ENCODE peak calls at places on chromosomes 6 and 20, in eight cellular contexts. One of them, this sample, is unnamed.

GRCh38 chr6:13531956-13532355 is 42.4 kb upstream of the SIRT5 start:
- DNase-seq in H54: no peak
- DNase-seq in DMS53: no peak
- DNase-seq in H7: no peak
- DNase-seq in cardiac muscle cell: no peak
- DNase-seq in effector memory CD4-positive, alpha-beta T cell: no peak
- DNase-seq in kidney: no peak
- DNase-seq in stimulated activated CD4-positive, alpha-beta T cell treated with anti-CD3 and anti-CD28 coated beads, Interleukin-4, amount 100 ng/mL, for 48 hours: no peak
- DNase-seq in this sample: no peak

GRCh38 chr6:167472876-167473275 is 148.0 kb downstream of the TTLL2 start:
- DNase-seq in H7: no peak
- DNase-seq in effector memory CD4-positive, alpha-beta T cell: no peak
- DNase-seq in H54: no peak
- DNase-seq in cardiac muscle cell: peak
- DNase-seq in stimulated activated CD4-positive, alpha-beta T cell treated with anti-CD3 and anti-CD28 coated beads, Interleukin-4, amount 100 ng/mL, for 48 hours: no peak
- DNase-seq in DMS53: no peak
- DNase-seq in kidney: no peak
- DNase-seq in this sample: no peak

GRCh38 chr20:7790189-7790588 is 150.1 kb downstream of the HAO1 start:
- DNase-seq in kidney: no peak
- DNase-seq in cardiac muscle cell: no peak
- DNase-seq in DMS53: peak
- DNase-seq in stimulated activated CD4-positive, alpha-beta T cell treated with anti-CD3 and anti-CD28 coated beads, Interleukin-4, amount 100 ng/mL, for 48 hours: no peak
- DNase-seq in H54: peak
- DNase-seq in H7: no peak
- DNase-seq in effector memory CD4-positive, alpha-beta T cell: no peak
- DNase-seq in this sample: no peak

GRCh38 chr6:41360314-41360685 is 24.9 kb downstream of the NCR2 start:
- DNase-seq in DMS53: no peak
- DNase-seq in effector memory CD4-positive, alpha-beta T cell: no peak
- DNase-seq in kidney: no peak
- DNase-seq in stimulated activated CD4-positive, alpha-beta T cell treated with anti-CD3 and anti-CD28 coated beads, Interleukin-4, amount 100 ng/mL, for 48 hours: no peak
- DNase-seq in cardiac muscle cell: no peak
- DNase-seq in H54: no peak
- DNase-seq in H7: no peak
- DNase-seq in this sample: no peak

GRCh38 chr6:93394471-93394870 is 24.9 kb downstream of the EPHA7 start:
- DNase-seq in cardiac muscle cell: no peak
- DNase-seq in DMS53: no peak
- DNase-seq in stimulated activated CD4-positive, alpha-beta T cell treated with anti-CD3 and anti-CD28 coated beads, Interleukin-4, amount 100 ng/mL, for 48 hours: no peak
- DNase-seq in kidney: no peak
- DNase-seq in effector memory CD4-positive, alpha-beta T cell: no peak
- DNase-seq in H54: no peak
- DNase-seq in H7: no peak
- DNase-seq in this sample: no peak

GRCh38 chr6:34536251-34536958 is 19.7 kb downstream of the SPDEF start:
- DNase-seq in cardiac muscle cell: no peak
- DNase-seq in H54: no peak
- DNase-seq in H7: peak
- DNase-seq in kidney: no peak
- DNase-seq in DMS53: no peak
- DNase-seq in effector memory CD4-positive, alpha-beta T cell: no peak
- DNase-seq in stimulated activated CD4-positive, alpha-beta T cell treated with anti-CD3 and anti-CD28 coated beads, Interleukin-4, amount 100 ng/mL, for 48 hours: no peak
- DNase-seq in this sample: no peak

GRCh38 chr6:165556116-165556843 is 106.8 kb downstream of the PDE10A start:
- DNase-seq in effector memory CD4-positive, alpha-beta T cell: no peak
- DNase-seq in H54: no peak
- DNase-seq in H7: no peak
- DNase-seq in cardiac muscle cell: no peak
- DNase-seq in kidney: no peak
- DNase-seq in stimulated activated CD4-positive, alpha-beta T cell treated with anti-CD3 and anti-CD28 coated beads, Interleukin-4, amount 100 ng/mL, for 48 hours: no peak
- DNase-seq in DMS53: peak
- DNase-seq in this sample: no peak

GRCh38 chr20:23082846-23083552 is 3.1 kb downstream of the CD93 start:
- DNase-seq in H7: peak
- DNase-seq in H54: no peak
- DNase-seq in effector memory CD4-positive, alpha-beta T cell: no peak
- DNase-seq in DMS53: no peak
- DNase-seq in stimulated activated CD4-positive, alpha-beta T cell treated with anti-CD3 and anti-CD28 coated beads, Interleukin-4, amount 100 ng/mL, for 48 hours: no peak
- DNase-seq in cardiac muscle cell: peak
- DNase-seq in kidney: no peak
- DNase-seq in this sample: no peak

GRCh38 chr6:132931937-132932336 is 117.6 kb downstream of the RPS12 start:
- DNase-seq in H7: no peak
- DNase-seq in kidney: no peak
- DNase-seq in effector memory CD4-positive, alpha-beta T cell: no peak
- DNase-seq in H54: no peak
- DNase-seq in stimulated activated CD4-positive, alpha-beta T cell treated with anti-CD3 and anti-CD28 coated beads, Interleukin-4, amount 100 ng/mL, for 48 hours: no peak
- DNase-seq in DMS53: no peak
- DNase-seq in cardiac muscle cell: no peak
- DNase-seq in this sample: no peak

GRCh38 chr6:33984466-33985332 is 161.2 kb downstream of the GRM4 start:
- DNase-seq in H54: no peak
- DNase-seq in stimulated activated CD4-positive, alpha-beta T cell treated with anti-CD3 and anti-CD28 coated beads, Interleukin-4, amount 100 ng/mL, for 48 hours: no peak
- DNase-seq in effector memory CD4-positive, alpha-beta T cell: no peak
- DNase-seq in DMS53: no peak
- DNase-seq in H7: peak
- DNase-seq in kidney: peak
- DNase-seq in cardiac muscle cell: no peak
- DNase-seq in this sample: no peak

GRCh38 chr6:25392372-25392771 is 113.2 kb downstream of the CARMIL1 start:
- DNase-seq in stimulated activated CD4-positive, alpha-beta T cell treated with anti-CD3 and anti-CD28 coated beads, Interleukin-4, amount 100 ng/mL, for 48 hours: no peak
- DNase-seq in cardiac muscle cell: no peak
- DNase-seq in kidney: no peak
- DNase-seq in DMS53: no peak
- DNase-seq in H7: no peak
- DNase-seq in effector memory CD4-positive, alpha-beta T cell: no peak
- DNase-seq in H54: no peak
- DNase-seq in this sample: no peak

GRCh38 chr6:139472341-139473038 is 98.0 kb upstream of the CITED2 start:
- DNase-seq in H7: no peak
- DNase-seq in effector memory CD4-positive, alpha-beta T cell: no peak
- DNase-seq in H54: no peak
- DNase-seq in DMS53: no peak
- DNase-seq in kidney: no peak
- DNase-seq in cardiac muscle cell: no peak
- DNase-seq in stimulated activated CD4-positive, alpha-beta T cell treated with anti-CD3 and anti-CD28 coated beads, Interleukin-4, amount 100 ng/mL, for 48 hours: no peak
- DNase-seq in this sample: no peak

GRCh38 chr6:30749554-30750378 is 5.4 kb upstream of the IER3 start:
- DNase-seq in DMS53: peak
- DNase-seq in stimulated activated CD4-positive, alpha-beta T cell treated with anti-CD3 and anti-CD28 coated beads, Interleukin-4, amount 100 ng/mL, for 48 hours: no peak
- DNase-seq in kidney: peak
- DNase-seq in H7: no peak
- DNase-seq in H54: no peak
- DNase-seq in cardiac muscle cell: no peak
- DNase-seq in effector memory CD4-positive, alpha-beta T cell: no peak
- DNase-seq in this sample: no peak

GRCh38 chr6:68826501-68826900 is 191.4 kb downstream of the ADGRB3 start:
- DNase-seq in H7: no peak
- DNase-seq in cardiac muscle cell: no peak
- DNase-seq in effector memory CD4-positive, alpha-beta T cell: no peak
- DNase-seq in H54: no peak
- DNase-seq in kidney: no peak
- DNase-seq in stimulated activated CD4-positive, alpha-beta T cell treated with anti-CD3 and anti-CD28 coated beads, Interleukin-4, amount 100 ng/mL, for 48 hours: no peak
- DNase-seq in DMS53: no peak
- DNase-seq in this sample: no peak

GRCh38 chr6:44036699-44037101 is 90.6 kb downstream of the MRPL14 start:
- DNase-seq in kidney: peak
- DNase-seq in H7: no peak
- DNase-seq in stimulated activated CD4-positive, alpha-beta T cell treated with anti-CD3 and anti-CD28 coated beads, Interleukin-4, amount 100 ng/mL, for 48 hours: no peak
- DNase-seq in H54: no peak
- DNase-seq in DMS53: no peak
- DNase-seq in effector memory CD4-positive, alpha-beta T cell: no peak
- DNase-seq in cardiac muscle cell: no peak
- DNase-seq in this sample: no peak

GRCh38 chr6:24788031-24788665 is 10.6 kb downstream of the ARMH2 start:
- DNase-seq in H7: no peak
- DNase-seq in kidney: no peak
- DNase-seq in stimulated activated CD4-positive, alpha-beta T cell treated with anti-CD3 and anti-CD28 coated beads, Interleukin-4, amount 100 ng/mL, for 48 hours: no peak
- DNase-seq in cardiac muscle cell: no peak
- DNase-seq in H54: no peak
- DNase-seq in effector memory CD4-positive, alpha-beta T cell: no peak
- DNase-seq in DMS53: peak
- DNase-seq in this sample: no peak

GRCh38 chr6:7920425-7920824 is 9.8 kb upstream of the TXNDC5 start:
- DNase-seq in H7: no peak
- DNase-seq in stimulated activated CD4-positive, alpha-beta T cell treated with anti-CD3 and anti-CD28 coated beads, Interleukin-4, amount 100 ng/mL, for 48 hours: peak
- DNase-seq in effector memory CD4-positive, alpha-beta T cell: no peak
- DNase-seq in H54: no peak
- DNase-seq in DMS53: peak
- DNase-seq in kidney: no peak
- DNase-seq in cardiac muscle cell: no peak
- DNase-seq in this sample: no peak

GRCh38 chr6:8014947-8015346 is 49.2 kb downstream of the BLOC1S5 start:
- DNase-seq in DMS53: peak
- DNase-seq in H54: no peak
- DNase-seq in cardiac muscle cell: no peak
- DNase-seq in effector memory CD4-positive, alpha-beta T cell: no peak
- DNase-seq in stimulated activated CD4-positive, alpha-beta T cell treated with anti-CD3 and anti-CD28 coated beads, Interleukin-4, amount 100 ng/mL, for 48 hours: no peak
- DNase-seq in H7: no peak
- DNase-seq in kidney: no peak
- DNase-seq in this sample: no peak

GRCh38 chr20:19859444-19859843 is 101.4 kb downstream of the RIN2 start:
- DNase-seq in H7: no peak
- DNase-seq in H54: no peak
- DNase-seq in DMS53: no peak
- DNase-seq in stimulated activated CD4-positive, alpha-beta T cell treated with anti-CD3 and anti-CD28 coated beads, Interleukin-4, amount 100 ng/mL, for 48 hours: no peak
- DNase-seq in cardiac muscle cell: no peak
- DNase-seq in kidney: no peak
- DNase-seq in effector memory CD4-positive, alpha-beta T cell: no peak
- DNase-seq in this sample: no peak

This sample was measured in GM13976.